ENCODE peak calls at places on chromosomes 11 and 22, in five cellular contexts. U is lower lobe of right lung, N is Right ventricle myocardium superior, X is T-helper 9 cell, G is AG10803. I is an unnamed sample.

GRCh38 chr11:1762537-1763302 is 1.0 kb downstream of the CTSD start:
- DNase-seq in G (no peak), X (no peak), U (peak), N (no peak), I (peak)

GRCh38 chr22:49600452-49600847 is 227.2 kb downstream of the BRD1 start:
- DNase-seq in X (no peak), U (no peak), G (no peak), N (no peak), I (no peak)

GRCh38 chr11:34165786-34166557 is 60.5 kb downstream of the NAT10 start:
- DNase-seq in X (no peak), G (no peak), N (no peak), U (no peak), I (peak)

GRCh38 chr11:12831471-12832202 is 157.4 kb downstream of the TEAD1 start:
- DNase-seq in X (no peak), N (no peak), G (no peak), U (no peak), I (no peak)

GRCh38 chr22:41782316-41782715 is 18.2 kb upstream of the CCDC134 start:
- DNase-seq in U (no peak), X (peak), G (no peak), N (no peak), I (no peak)

GRCh38 chr11:1532606-1533341 is 39.3 kb downstream of the DUSP8 start:
- DNase-seq in X (no peak), U (no peak), N (peak), G (peak), I (no peak)

GRCh38 chr11:6681949-6682348 is 1.2 kb downstream of the MRPL17 start:
- DNase-seq in N (no peak), G (peak), X (no peak), U (no peak), I (no peak)

GRCh38 chr11:68574308-68574707 is 110.0 kb upstream of the GAL start:
- DNase-seq in U (no peak), G (peak), X (no peak), N (no peak), I (no peak)

GRCh38 chr11:112589132-112589531 is 328.5 kb upstream of the PLET1 start:
- DNase-seq in X (no peak), U (no peak), N (no peak), G (no peak), I (no peak)

GRCh38 chr22:34914871-34915270 is 151.1 kb upstream of the ISX start:
- DNase-seq in U (no peak), X (no peak), G (peak), N (no peak), I (no peak)

GRCh38 chr11:3111919-3112690 is 53.0 kb downstream of the OSBPL5 start:
- DNase-seq in U (peak), G (peak), N (no peak), X (no peak), I (no peak)

GRCh38 chr22:23218867-23219251 is 38.5 kb downstream of the BCR start:
- DNase-seq in U (peak), N (peak), G (peak), X (no peak), I (peak)

GRCh38 chr22:18950141-18950540 is 14.0 kb upstream of the PRODH start:
- DNase-seq in N (peak), G (no peak), X (no peak), U (peak), I (no peak)

GRCh38 chr11:30984442-30984816 is 385.1 kb downstream of the DCDC1 start:
- DNase-seq in U (no peak), N (no peak), X (no peak), G (peak), I (no peak)

GRCh38 chr22:39818050-39818449 is 75.5 kb downstream of the ENTHD1 start:
- DNase-seq in G (peak), U (no peak), X (no peak), N (no peak), I (no peak)

GRCh38 chr11:117625237-117625636 is 171.8 kb downstream of the DSCAML1 start:
- DNase-seq in U (no peak), N (no peak), G (no peak), X (no peak), I (no peak)

GRCh38 chr11:23846902-23847422 is 649.9 kb upstream of the LUZP2 start:
- DNase-seq in N (no peak), G (no peak), U (no peak), X (no peak), I (no peak)

GRCh38 chr11:24963879-24964278 is 467.0 kb downstream of the LUZP2 start:
- DNase-seq in G (no peak), U (no peak), N (no peak), X (no peak), I (no peak)

GRCh38 chr22:37148031-37148651 is 1.6 kb downstream of the IL2RB start:
- DNase-seq in U (no peak), N (peak), X (no peak), G (no peak), I (peak)

GRCh38 chr11:128775513-128775912 is 81.6 kb downstream of the FLI1 start:
- DNase-seq in G (no peak), U (no peak), N (no peak), X (no peak), I (no peak)

GRCh38 chr11:64759131-64759721 is 548 bp downstream of the PYGM start:
- DNase-seq in N (peak), U (no peak), G (no peak), X (no peak), I (peak)

GRCh38 chr11:126112547-126112946 is 49.9 kb upstream of the CDON start:
- DNase-seq in N (peak), U (no peak), X (no peak), G (peak), I (no peak)

GRCh38 chr11:118488480-118489109 is 38.7 kb upstream of the TTC36 start:
- DNase-seq in N (peak), X (peak), U (peak), G (peak), I (no peak)

GRCh38 chr11:65491163-65491465 is 7.7 kb upstream of the MALAT1 start:
- DNase-seq in X (no peak), G (peak), U (no peak), N (no peak), I (peak)

GRCh38 chr22:30969532-30970355 is 679 bp downstream of the TUG1 start:
- DNase-seq in G (peak), X (no peak), N (peak), U (no peak), I (no peak)

GRCh38 chr11:10778217-10778970 is 27.3 kb downstream of the CTR9 start:
- DNase-seq in G (peak), X (no peak), U (no peak), N (peak), I (no peak)

I was measured in kidney.